ENCODE peak calls at places on chromosomes 5 and 9, in six cellular contexts. R is right lobe of liver; F is EH; A is Calu3; P is fibroblast of lung; L is effector CD4-positive, alpha-beta T cell. I is an unnamed sample.

GRCh38 chr5:151150484-151151262 is 6.9 kb downstream of the ANXA6 start:
- DNase-seq in R (no peak), F (peak; percentile 33), A (no peak), P (peak; percentile 74), L (peak; percentile 72), I (peak; percentile 70)

GRCh38 chr9:123523828-123524227 is 167.8 kb downstream of the CRB2 start:
- DNase-seq in R (no peak), F (no peak), A (no peak), P (no peak), L (no peak), I (no peak)

GRCh38 chr9:106956971-106957370 is 94.0 kb downstream of the ZNF462 start:
- DNase-seq in R (no peak), F (peak; percentile 72), A (no peak), P (peak; percentile 62), L (no peak), I (no peak)

GRCh38 chr5:109531262-109531661 is 121.5 kb upstream of the PJA2 start:
- DNase-seq in R (no peak), F (no peak), A (no peak), P (no peak), L (no peak), I (no peak)

GRCh38 chr5:58114324-58114723 is 345.6 kb downstream of the PLK2 start:
- DNase-seq in R (no peak), F (peak; percentile 83), A (no peak), P (no peak), L (no peak), I (no peak)

GRCh38 chr9:124869986-124870560 is 8.1 kb downstream of the ARPC5L start:
- DNase-seq in R (peak; percentile 65), F (peak; percentile 49), A (no peak), P (peak; percentile 41), L (peak; percentile 66), I (peak; percentile 46)

GRCh38 chr5:154740483-154740882 is 14.7 kb upstream of the LARP1 start:
- DNase-seq in R (peak; percentile 80), F (peak; percentile 66), A (no peak), P (peak; percentile 90), L (no peak), I (peak; percentile 32)

GRCh38 chr9:96232539-96233241 is 69.3 kb downstream of the HSD17B3 start:
- DNase-seq in R (peak; percentile 48), F (peak; percentile 63), A (peak; percentile 13), P (peak; percentile 91), L (no peak), I (peak; percentile 84)

GRCh38 chr5:51271261-51271660 is 112.0 kb upstream of the ISL1 start:
- DNase-seq in R (no peak), F (no peak), A (no peak), P (no peak), L (no peak), I (no peak)

GRCh38 chr5:98173334-98173733 is 600.1 kb upstream of the RGMB start:
- DNase-seq in R (no peak), F (peak; percentile 64), A (no peak), P (peak; percentile 48), L (no peak), I (no peak)

GRCh38 chr9:35164711-35165110 is 2.9 kb downstream of the UNC13B start:
- DNase-seq in R (no peak), F (peak; percentile 75), A (no peak), P (peak; percentile 22), L (no peak), I (no peak)

GRCh38 chr9:131162886-131163285 is 37.5 kb downstream of the NUP214 start:
- DNase-seq in R (no peak), F (no peak), A (no peak), P (no peak), L (no peak), I (no peak)

GRCh38 chr9:130042931-130043653 is at the start of gene FNBP1:
- DNase-seq in R (peak; percentile 91), F (peak; percentile 79), A (peak; percentile 65), P (peak; percentile 77), L (peak; percentile 69), I (peak; percentile 76)

GRCh38 chr5:159788835-159789331 is 127.4 kb upstream of the ADRA1B start:
- DNase-seq in R (no peak), F (no peak), A (no peak), P (no peak), L (no peak), I (peak; percentile 66)

GRCh38 chr9:129052592-129052991 is 16.2 kb downstream of the MIGA2 start:
- DNase-seq in R (peak; percentile 85), F (no peak), A (peak; percentile 95), P (no peak), L (no peak), I (no peak)

GRCh38 chr5:61675015-61675692 is 343.1 kb downstream of the ZSWIM6 start:
- DNase-seq in R (no peak), F (no peak), A (peak; percentile 53), P (no peak), L (no peak), I (no peak)

I was measured in uterus.